ENCODE peak calls at places on chromosomes 4 and X, in ten cellular contexts. One of them, this sample, is unnamed.

GRCh38 chr4:43757147-43757546 is 691.5 kb downstream of the KCTD8 start:
- DNase-seq in IMR-90: no peak
- DNase-seq in AG04450: no peak
- DNase-seq in fibroblast of mammary gland: no peak
- DNase-seq in hepatocyte: peak; percentile 22
- DNase-seq in foreskin fibroblast: no peak
- DNase-seq in mesenchymal stem cell: no peak
- DNase-seq in mucosa of descending colon: no peak
- DNase-seq in colonic mucosa: no peak
- DNase-seq in testis: no peak
- DNase-seq in this sample: peak; percentile 17

GRCh38 chr4:2417196-2417764 is 1.2 kb downstream of the ZFYVE28 start:
- DNase-seq in mucosa of descending colon: no peak
- DNase-seq in hepatocyte: peak; percentile 54
- DNase-seq in IMR-90: no peak
- DNase-seq in AG04450: no peak
- DNase-seq in mesenchymal stem cell: peak; percentile 35
- DNase-seq in foreskin fibroblast: peak; percentile 56
- DNase-seq in testis: no peak
- DNase-seq in colonic mucosa: no peak
- DNase-seq in fibroblast of mammary gland: no peak
- DNase-seq in this sample: peak; percentile 19

GRCh38 chr4:148114436-148114835 is 327.8 kb downstream of the NR3C2 start:
- DNase-seq in hepatocyte: no peak
- DNase-seq in testis: no peak
- DNase-seq in fibroblast of mammary gland: no peak
- DNase-seq in IMR-90: no peak
- DNase-seq in mucosa of descending colon: no peak
- DNase-seq in AG04450: no peak
- DNase-seq in colonic mucosa: no peak
- DNase-seq in mesenchymal stem cell: no peak
- DNase-seq in foreskin fibroblast: no peak
- DNase-seq in this sample: no peak

GRCh38 chrX:56733459-56734046 is 4.5 kb downstream of the NBDY start:
- DNase-seq in fibroblast of mammary gland: peak; percentile 51
- DNase-seq in hepatocyte: peak; percentile 73
- DNase-seq in colonic mucosa: peak; percentile 67
- DNase-seq in IMR-90: peak; percentile 47
- DNase-seq in mesenchymal stem cell: peak; percentile 65
- DNase-seq in mucosa of descending colon: no peak
- DNase-seq in AG04450: peak; percentile 3
- DNase-seq in testis: peak; percentile 79
- DNase-seq in foreskin fibroblast: peak; percentile 53
- DNase-seq in this sample: peak; percentile 43

GRCh38 chr4:141636077-141636770 is at the start of gene IL15:
- DNase-seq in mucosa of descending colon: peak; percentile 92
- DNase-seq in mesenchymal stem cell: peak; percentile 88
- DNase-seq in IMR-90: peak; percentile 58
- DNase-seq in foreskin fibroblast: peak; percentile 70
- DNase-seq in testis: peak; percentile 54
- DNase-seq in AG04450: no peak
- DNase-seq in fibroblast of mammary gland: peak; percentile 41
- DNase-seq in hepatocyte: peak; percentile 74
- DNase-seq in colonic mucosa: peak; percentile 94
- DNase-seq in this sample: peak; percentile 90

GRCh38 chr4:128553665-128554515 is 255.6 kb upstream of the JADE1 start:
- DNase-seq in fibroblast of mammary gland: no peak
- DNase-seq in mesenchymal stem cell: no peak
- DNase-seq in mucosa of descending colon: no peak
- DNase-seq in hepatocyte: no peak
- DNase-seq in colonic mucosa: no peak
- DNase-seq in testis: no peak
- DNase-seq in foreskin fibroblast: peak; percentile 18
- DNase-seq in IMR-90: no peak
- DNase-seq in AG04450: no peak
- DNase-seq in this sample: no peak

GRCh38 chrX:22699591-22700091 is 300.1 kb upstream of the DDX53 start:
- DNase-seq in mesenchymal stem cell: peak; percentile 59
- DNase-seq in mucosa of descending colon: no peak
- DNase-seq in fibroblast of mammary gland: peak; percentile 69
- DNase-seq in hepatocyte: no peak
- DNase-seq in colonic mucosa: no peak
- DNase-seq in testis: peak; percentile 35
- DNase-seq in AG04450: peak; percentile 84
- DNase-seq in IMR-90: peak; percentile 90
- DNase-seq in foreskin fibroblast: peak; percentile 87
- DNase-seq in this sample: peak; percentile 7

GRCh38 chrX:136861877-136862276 is 18.6 kb downstream of the RBMX start:
- DNase-seq in IMR-90: no peak
- DNase-seq in AG04450: no peak
- DNase-seq in foreskin fibroblast: no peak
- DNase-seq in hepatocyte: no peak
- DNase-seq in mesenchymal stem cell: no peak
- DNase-seq in testis: no peak
- DNase-seq in colonic mucosa: no peak
- DNase-seq in mucosa of descending colon: no peak
- DNase-seq in fibroblast of mammary gland: no peak
- DNase-seq in this sample: no peak

GRCh38 chrX:1103360-1103759 is 109.1 kb downstream of the CRLF2 start:
- DNase-seq in mesenchymal stem cell: no peak
- DNase-seq in mucosa of descending colon: no peak
- DNase-seq in testis: no peak
- DNase-seq in fibroblast of mammary gland: no peak
- DNase-seq in colonic mucosa: no peak
- DNase-seq in AG04450: no peak
- DNase-seq in IMR-90: no peak
- DNase-seq in hepatocyte: no peak
- DNase-seq in foreskin fibroblast: no peak
- DNase-seq in this sample: no peak

GRCh38 chr4:1365271-1366178 is 18.5 kb downstream of the UVSSA start:
- DNase-seq in fibroblast of mammary gland: no peak
- DNase-seq in foreskin fibroblast: no peak
- DNase-seq in mucosa of descending colon: peak; percentile 49
- DNase-seq in mesenchymal stem cell: no peak
- DNase-seq in testis: no peak
- DNase-seq in IMR-90: no peak
- DNase-seq in colonic mucosa: no peak
- DNase-seq in hepatocyte: no peak
- DNase-seq in AG04450: no peak
- DNase-seq in this sample: peak; percentile 84

DNA sequence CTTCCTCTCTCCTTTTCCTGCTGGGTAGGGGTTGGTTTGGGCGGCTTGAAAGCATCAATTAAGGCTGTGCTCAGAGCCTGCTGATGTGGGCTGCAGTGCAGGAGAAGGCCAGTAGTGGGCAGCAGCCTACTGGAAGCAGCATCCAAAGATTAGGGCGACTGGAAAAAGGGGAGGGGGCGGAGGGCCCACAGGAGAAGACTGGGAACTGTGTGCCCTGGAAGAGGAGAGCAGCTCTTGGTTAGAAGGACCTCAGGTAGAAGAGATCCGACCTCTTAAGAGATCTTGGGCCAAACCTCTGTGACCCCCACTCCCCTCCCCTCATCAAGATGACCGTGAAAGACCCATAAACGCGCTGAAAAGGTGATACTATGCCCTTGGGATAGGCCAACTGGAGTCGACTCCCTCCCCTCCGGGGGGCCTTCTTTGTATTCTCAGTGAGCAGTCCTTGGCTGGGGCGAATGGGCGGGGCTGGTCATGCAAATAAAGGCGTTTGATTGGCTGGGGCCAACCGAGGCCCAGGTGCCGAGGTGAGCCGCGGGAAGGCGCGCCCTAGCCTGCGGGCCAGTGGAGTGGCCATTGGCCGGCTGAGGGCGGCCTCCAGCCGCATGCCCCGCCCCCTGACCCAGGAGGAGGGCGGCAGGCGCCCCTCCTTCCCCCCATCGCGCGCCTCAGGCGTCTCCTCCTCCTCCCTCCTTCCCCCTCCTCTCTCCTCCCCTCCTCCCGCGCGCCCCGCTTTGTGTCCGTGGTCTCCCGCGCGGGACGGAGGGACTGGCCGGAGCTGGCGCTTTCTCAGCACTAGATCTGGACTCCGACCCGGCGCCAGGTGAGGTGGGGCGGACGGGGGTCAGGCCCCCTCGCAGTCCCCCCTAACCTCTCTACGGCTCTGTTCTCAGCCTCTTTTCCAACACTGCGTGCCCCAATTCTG is 10.1 kb downstream of the DLG3 start:
- DNase-seq in testis: peak; percentile 66
- DNase-seq in colonic mucosa: peak; percentile 88
- DNase-seq in hepatocyte: peak; percentile 89
- DNase-seq in mucosa of descending colon: peak; percentile 93
- DNase-seq in fibroblast of mammary gland: peak; percentile 51
- DNase-seq in foreskin fibroblast: peak; percentile 74
- DNase-seq in mesenchymal stem cell: peak; percentile 72
- DNase-seq in IMR-90: peak; percentile 53
- DNase-seq in AG04450: no peak
- DNase-seq in this sample: peak; percentile 94
- H3K4me3 ChIP-seq in testis: peak overlapping the region; percentile 51
- H3K4me3 ChIP-seq in colonic mucosa: peak overlapping the region; percentile 49
- H3K4me3 ChIP-seq in hepatocyte: peak overlapping the region; percentile 52
- H3K4me3 ChIP-seq in mucosa of descending colon: peak overlapping the region; percentile 24
- H3K4me3 ChIP-seq in fibroblast of mammary gland: peak overlapping the region; percentile 53
- H3K4me3 ChIP-seq in foreskin fibroblast: peak overlapping the region; percentile 53
- H3K4me3 ChIP-seq in mesenchymal stem cell: peak overlapping the region; percentile 77
- H3K4me3 ChIP-seq in IMR-90: peak overlapping the region; percentile 56
- H3K4me3 ChIP-seq in AG04450: peak overlapping the region; percentile 68
- H3K4me3 ChIP-seq in this sample: peak overlapping the region; percentile 65

GRCh38 chr4:74230902-74231499 is 73.1 kb downstream of the MTHFD2L start:
- DNase-seq in testis: no peak
- DNase-seq in AG04450: no peak
- DNase-seq in fibroblast of mammary gland: peak; percentile 71
- DNase-seq in hepatocyte: no peak
- DNase-seq in mucosa of descending colon: no peak
- DNase-seq in IMR-90: peak; percentile 56
- DNase-seq in foreskin fibroblast: peak; percentile 88
- DNase-seq in mesenchymal stem cell: peak; percentile 84
- DNase-seq in colonic mucosa: peak; percentile 84
- DNase-seq in this sample: no peak
- H3K4me3 ChIP-seq in testis: no peak overlapping the region
- H3K4me3 ChIP-seq in AG04450: no peak overlapping the region
- H3K4me3 ChIP-seq in fibroblast of mammary gland: no peak overlapping the region
- H3K4me3 ChIP-seq in hepatocyte: no peak overlapping the region
- H3K4me3 ChIP-seq in mucosa of descending colon: no peak overlapping the region
- H3K4me3 ChIP-seq in IMR-90: no peak overlapping the region
- H3K4me3 ChIP-seq in foreskin fibroblast: no peak overlapping the region
- H3K4me3 ChIP-seq in mesenchymal stem cell: peak overlapping the region; percentile 30
- H3K4me3 ChIP-seq in colonic mucosa: no peak overlapping the region
- H3K4me3 ChIP-seq in this sample: no peak overlapping the region

DNA sequence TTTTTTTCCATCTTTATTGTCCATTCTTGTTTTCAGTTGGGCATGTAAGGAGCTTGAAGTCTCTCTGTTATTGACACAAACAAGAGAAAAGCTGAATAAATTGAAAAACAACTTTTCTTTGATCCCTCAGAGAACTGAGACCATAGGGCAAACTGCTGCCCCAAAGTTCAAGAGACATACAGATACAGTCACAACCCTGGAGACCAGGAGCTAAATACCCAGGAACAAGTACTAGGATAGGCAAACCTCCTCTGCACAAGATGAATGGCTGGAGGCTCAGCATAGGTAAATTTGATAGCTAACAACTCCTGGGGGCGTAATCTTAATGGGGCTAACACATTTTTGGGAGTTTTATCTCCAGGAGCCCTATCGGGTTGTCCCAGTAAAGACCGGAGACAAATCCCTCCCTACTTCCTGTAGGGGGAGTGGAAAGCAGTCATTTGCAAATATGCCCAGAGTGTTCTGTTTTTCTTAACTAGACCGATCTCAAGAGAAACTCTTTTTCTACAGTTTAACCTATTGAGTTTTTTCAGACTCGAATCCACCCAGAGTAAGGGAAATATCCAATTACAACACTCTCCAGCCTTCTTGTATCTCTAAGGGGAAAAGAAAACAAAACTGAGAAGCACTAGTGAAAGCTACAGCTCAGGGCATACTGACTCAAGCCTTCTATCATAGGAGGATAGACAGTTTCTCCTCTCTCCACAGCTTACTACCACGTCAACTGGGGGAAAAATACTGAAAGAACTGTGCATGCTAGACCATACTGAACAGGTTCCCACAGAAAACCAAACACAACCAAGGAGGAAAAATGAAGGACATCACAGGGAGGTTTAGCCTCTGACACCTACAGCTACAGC is 23.1 kb downstream of the MAGEA8 start:
- DNase-seq in mesenchymal stem cell: peak; percentile 28
- DNase-seq in testis: no peak
- DNase-seq in mucosa of descending colon: no peak
- DNase-seq in IMR-90: peak; percentile 6
- DNase-seq in colonic mucosa: no peak
- DNase-seq in hepatocyte: peak; percentile 19
- DNase-seq in foreskin fibroblast: peak; percentile 12
- DNase-seq in AG04450: no peak
- DNase-seq in fibroblast of mammary gland: peak; percentile 1
- DNase-seq in this sample: no peak
- H3K4me3 ChIP-seq in mesenchymal stem cell: peak overlapping the region; percentile 37
- H3K4me3 ChIP-seq in testis: no peak overlapping the region
- H3K4me3 ChIP-seq in mucosa of descending colon: no peak overlapping the region
- H3K4me3 ChIP-seq in IMR-90: peak overlapping the region; percentile 35
- H3K4me3 ChIP-seq in colonic mucosa: no peak overlapping the region
- H3K4me3 ChIP-seq in hepatocyte: no peak overlapping the region
- H3K4me3 ChIP-seq in foreskin fibroblast: no peak overlapping the region
- H3K4me3 ChIP-seq in AG04450: peak overlapping the region; percentile 27
- H3K4me3 ChIP-seq in fibroblast of mammary gland: no peak overlapping the region
- H3K4me3 ChIP-seq in this sample: no peak overlapping the region

GRCh38 chrX:31060013-31060412 is 11.8 kb downstream of the FTHL17 start:
- DNase-seq in IMR-90: no peak
- DNase-seq in mesenchymal stem cell: no peak
- DNase-seq in mucosa of descending colon: no peak
- DNase-seq in foreskin fibroblast: no peak
- DNase-seq in colonic mucosa: no peak
- DNase-seq in fibroblast of mammary gland: no peak
- DNase-seq in hepatocyte: no peak
- DNase-seq in AG04450: no peak
- DNase-seq in testis: no peak
- DNase-seq in this sample: no peak
- H3K4me3 ChIP-seq in IMR-90: no peak overlapping the region
- H3K4me3 ChIP-seq in mesenchymal stem cell: no peak overlapping the region
- H3K4me3 ChIP-seq in mucosa of descending colon: no peak overlapping the region
- H3K4me3 ChIP-seq in foreskin fibroblast: no peak overlapping the region
- H3K4me3 ChIP-seq in colonic mucosa: no peak overlapping the region
- H3K4me3 ChIP-seq in fibroblast of mammary gland: no peak overlapping the region
- H3K4me3 ChIP-seq in hepatocyte: no peak overlapping the region
- H3K4me3 ChIP-seq in AG04450: no peak overlapping the region
- H3K4me3 ChIP-seq in testis: no peak overlapping the region
- H3K4me3 ChIP-seq in this sample: no peak overlapping the region

DNA sequence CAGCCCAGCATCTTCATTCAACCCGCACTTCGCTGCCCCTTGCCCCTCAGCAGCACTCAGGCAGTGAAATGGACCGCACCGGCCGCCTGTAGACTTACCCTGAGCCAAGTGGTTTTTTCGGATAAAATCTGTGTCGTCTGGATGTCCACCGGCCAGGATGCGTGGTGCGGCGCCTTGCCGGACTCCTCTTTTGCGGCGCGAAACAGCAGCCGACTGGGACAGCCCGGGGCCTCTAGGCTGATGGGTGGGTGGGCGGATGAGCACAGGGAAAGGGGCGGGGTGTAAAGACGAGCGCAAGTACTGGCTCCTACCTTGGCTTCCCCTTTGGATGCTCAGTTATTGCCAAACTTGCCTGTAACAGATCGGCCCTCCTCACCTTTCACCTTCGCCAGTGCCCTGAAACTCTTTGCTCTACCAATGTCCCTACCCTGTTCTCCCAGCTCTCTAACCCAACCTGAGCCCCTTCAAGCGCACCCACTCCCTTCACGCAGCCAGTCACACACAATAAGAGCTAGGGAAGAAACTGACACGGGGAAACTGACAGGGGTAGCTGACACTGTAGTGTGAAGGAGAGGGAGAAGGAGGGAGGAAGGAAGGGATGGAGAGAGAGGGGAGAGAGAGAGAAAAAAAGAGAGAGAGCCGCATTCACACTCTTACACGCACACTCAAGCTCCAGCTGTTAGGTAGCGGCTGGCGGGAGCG is 644 bp downstream of the TRPC5 start:
- DNase-seq in mesenchymal stem cell: no peak
- DNase-seq in colonic mucosa: no peak
- DNase-seq in testis: no peak
- DNase-seq in mucosa of descending colon: no peak
- DNase-seq in AG04450: no peak
- DNase-seq in IMR-90: no peak
- DNase-seq in foreskin fibroblast: no peak
- DNase-seq in hepatocyte: peak; percentile 6
- DNase-seq in fibroblast of mammary gland: no peak
- DNase-seq in this sample: no peak
- H3K4me3 ChIP-seq in mesenchymal stem cell: no peak overlapping the region
- H3K4me3 ChIP-seq in colonic mucosa: no peak overlapping the region
- H3K4me3 ChIP-seq in testis: no peak overlapping the region
- H3K4me3 ChIP-seq in mucosa of descending colon: no peak overlapping the region
- H3K4me3 ChIP-seq in AG04450: no peak overlapping the region
- H3K4me3 ChIP-seq in IMR-90: no peak overlapping the region
- H3K4me3 ChIP-seq in foreskin fibroblast: no peak overlapping the region
- H3K4me3 ChIP-seq in hepatocyte: no peak overlapping the region
- H3K4me3 ChIP-seq in fibroblast of mammary gland: no peak overlapping the region
- H3K4me3 ChIP-seq in this sample: no peak overlapping the region

This sample was measured in thyroid gland.